ENCODE peak calls at places on chromosomes 16 and 17, in six cellular contexts. D is effector CD8-positive, alpha-beta T cell; A is choroid plexus epithelial cell; C is activated CD4-positive, alpha-beta T cell treated with anti-CD3 and anti-CD28 coated beads, Interleukin-2, amount 50 U/mL, for 1 hour; G is stimulated activated CD4-positive, alpha-beta T cell treated with anti-CD3 and anti-CD28 coated beads, Interleukin-15, amount 100 ng/mL, for 48 hours; X is HFF-Myc. U is an unnamed sample.

GRCh38 chr17:48634446-48635208 is 8.5 kb upstream of the HOXB9 start:
- DNase-seq in D (no peak), A (no peak), C (no peak), G (no peak), X (no peak), U (no peak)

GRCh38 chr17:81868674-81869220 is 2.4 kb downstream of the ARHGDIA start:
- DNase-seq in D (no peak), A (peak), C (no peak), G (no peak), X (no peak), U (peak)

GRCh38 chr17:45687594-45687993 is 96.5 kb upstream of the CRHR1 start:
- DNase-seq in D (no peak), A (no peak), C (no peak), G (no peak), X (no peak), U (no peak)

GRCh38 chr17:69335018-69335417 is 8.1 kb upstream of the ABCA5 start:
- DNase-seq in D (no peak), A (peak), C (no peak), G (no peak), X (no peak), U (peak)

GRCh38 chr17:72710834-72711233 is 381.7 kb downstream of the SLC39A11 start:
- DNase-seq in D (no peak), A (no peak), C (no peak), G (no peak), X (no peak), U (no peak)

GRCh38 chr17:64385187-64386083 is 5.2 kb downstream of the PECAM1 start:
- DNase-seq in D (no peak), A (peak), C (no peak), G (peak), X (peak), U (peak)

GRCh38 chr17:45131616-45132301 is 556 bp downstream of the PLCD3 start:
- DNase-seq in D (peak), A (no peak), C (peak), G (no peak), X (no peak), U (no peak)

GRCh38 chr17:82901356-82901755 is 61.5 kb upstream of the ZNF750 start:
- DNase-seq in D (no peak), A (no peak), C (no peak), G (no peak), X (no peak), U (no peak)

GRCh38 chr17:17269926-17270773 is 10.9 kb downstream of the COPS3 start:
- DNase-seq in D (no peak), A (peak), C (peak), G (no peak), X (no peak), U (no peak)

GRCh38 chr16:56671706-56672105 is 2.1 kb downstream of the MT1H start:
- DNase-seq in D (no peak), A (no peak), C (no peak), G (no peak), X (no peak), U (peak)

GRCh38 chr17:77107506-77108433 is 33.0 kb upstream of the SEC14L1 start:
- DNase-seq in D (peak), A (peak), C (peak), G (no peak), X (peak), U (peak)

GRCh38 chr17:59361916-59362810 is 30.7 kb downstream of the YPEL2 start:
- DNase-seq in D (no peak), A (peak), C (peak), G (peak), X (peak), U (peak)

GRCh38 chr17:50588391-50589111 is 28.0 kb downstream of the CACNA1G start:
- DNase-seq in D (no peak), A (peak), C (no peak), G (no peak), X (no peak), U (no peak)

GRCh38 chr16:31286421-31287032 is 26.8 kb downstream of the ITGAM start:
- DNase-seq in D (no peak), A (no peak), C (no peak), G (no peak), X (no peak), U (no peak)

GRCh38 chr16:66273036-66273435 is 93.5 kb upstream of the CDH5 start:
- DNase-seq in D (no peak), A (no peak), C (no peak), G (no peak), X (no peak), U (no peak)

GRCh38 chr16:25224731-25225319 is 8.1 kb downstream of the AQP8 start:
- DNase-seq in D (no peak), A (no peak), C (no peak), G (no peak), X (no peak), U (no peak)

GRCh38 chr16:12959072-12959471 is 57.7 kb downstream of the SHISA9 start:
- DNase-seq in D (no peak), A (no peak), C (no peak), G (no peak), X (no peak), U (no peak)

GRCh38 chr17:7927596-7927995 is 2.1 kb downstream of the KCNAB3 start:
- DNase-seq in D (no peak), A (no peak), C (no peak), G (no peak), X (no peak), U (no peak)

GRCh38 chr16:48452991-48453760 is 68.0 kb upstream of the SIAH1 start:
- DNase-seq in D (no peak), A (no peak), C (no peak), G (no peak), X (no peak), U (no peak)

GRCh38 chr17:46819906-46820351 is 1.4 kb upstream of the WNT3 start:
- DNase-seq in D (no peak), A (no peak), C (no peak), G (no peak), X (no peak), U (no peak)

GRCh38 chr16:10312784-10313724 is 72.8 kb upstream of the ATF7IP2 start:
- DNase-seq in D (no peak), A (no peak), C (no peak), G (no peak), X (no peak), U (no peak)

GRCh38 chr17:81150379-81151038 is 14.8 kb upstream of the PVALEF start:
- DNase-seq in D (no peak), A (no peak), C (no peak), G (no peak), X (no peak), U (no peak)

GRCh38 chr17:59620518-59621259 is 994 bp downstream of the CLTC start:
- DNase-seq in D (peak), A (peak), C (peak), G (peak), X (no peak), U (no peak)

GRCh38 chr17:6374271-6374691 is 60.6 kb downstream of the AIPL1 start:
- DNase-seq in D (no peak), A (no peak), C (no peak), G (no peak), X (no peak), U (peak)

GRCh38 chr16:50781043-50781442 is 39.2 kb downstream of the CYLD start:
- DNase-seq in D (no peak), A (peak), C (no peak), G (no peak), X (no peak), U (peak)

GRCh38 chr17:36578671-36579070 is 13.0 kb upstream of the DHRS11 start:
- DNase-seq in D (no peak), A (peak), C (no peak), G (no peak), X (no peak), U (peak)

GRCh38 chr16:79844603-79845002 is 244.1 kb upstream of the MAF start:
- DNase-seq in D (no peak), A (no peak), C (no peak), G (no peak), X (no peak), U (no peak)

GRCh38 chr17:3980381-3980975 is 16.2 kb upstream of the ATP2A3 start:
- DNase-seq in D (no peak), A (no peak), C (no peak), G (no peak), X (no peak), U (no peak)

GRCh38 chr16:17277981-17278381 is 192.8 kb downstream of the XYLT1 start:
- DNase-seq in D (no peak), A (peak), C (no peak), G (no peak), X (no peak), U (peak)

GRCh38 chr17:21201874-21202273 is 12.1 kb downstream of the TMEM11 start:
- DNase-seq in D (no peak), A (no peak), C (no peak), G (no peak), X (no peak), U (no peak)

GRCh38 chr17:46178550-46179198 is 14.6 kb downstream of the KANSL1 start:
- DNase-seq in D (no peak), A (peak), C (no peak), G (no peak), X (no peak), U (peak)

U was measured in IMR-90.